ENCODE peak calls at places on chromosomes 1 and 21, in five cellular contexts. Y, N, R, X and D are unnamed samples.

GRCh38 chr1:50873458-50874187 is 86.4 kb downstream of the FAF1 start:
- DNase-seq in Y (peak; percentile 68), R (peak; percentile 71), X (peak; percentile 41), N (peak; percentile 61), D (peak; percentile 54)

GRCh38 chr1:184567016-184567415 is 180.2 kb downstream of the C1orf21 start:
- DNase-seq in X (no peak), N (no peak), R (no peak), Y (no peak), D (no peak)

GRCh38 chr1:167202049-167202448 is 18.6 kb upstream of the POU2F1 start:
- DNase-seq in R (no peak), X (no peak), Y (no peak), N (no peak), D (no peak)

GRCh38 chr1:79322511-79323027 is 316.0 kb upstream of the ADGRL4 start:
- DNase-seq in X (no peak), R (no peak), Y (no peak), N (peak; percentile 4), D (no peak)

GRCh38 chr1:185400057-185400456 is 83.0 kb upstream of the IVNS1ABP start:
- DNase-seq in R (no peak), X (no peak), N (peak; percentile 83), Y (no peak), D (no peak)

GRCh38 chr1:58986996-58987767 is 203.3 kb upstream of the JUN start:
- DNase-seq in N (no peak), X (no peak), Y (no peak), R (no peak), D (no peak)

GRCh38 chr1:3022511-3022973 is 1.3 kb downstream of the ACTRT2 start:
- DNase-seq in N (no peak), Y (no peak), X (no peak), R (no peak), D (no peak)

GRCh38 chr1:30331415-30332065 is 391.8 kb downstream of the MATN1 start:
- DNase-seq in X (no peak), Y (peak; percentile 38), N (no peak), R (no peak), D (no peak)

GRCh38 chr1:67683306-67683705 is 1.7 kb upstream of the GADD45A start:
- DNase-seq in X (no peak), R (no peak), Y (no peak), N (peak; percentile 85), D (no peak)

GRCh38 chr1:112614460-112615065 is 4.4 kb downstream of the ST7L start:
- DNase-seq in R (no peak), X (no peak), N (no peak), Y (no peak), D (no peak)

GRCh38 chr1:155598842-155599331 is 11.1 kb upstream of the MSTO1 start:
- DNase-seq in Y (no peak), N (peak; percentile 7), R (no peak), X (no peak), D (no peak)

GRCh38 chr21:44012474-44013379 is 618 bp downstream of the TRAPPC10 start:
- DNase-seq in Y (no peak), R (peak; percentile 94), N (no peak), X (peak; percentile 81), D (peak; percentile 70)

GRCh38 chr1:210373628-210373877 is 44.9 kb downstream of the HHAT start:
- DNase-seq in X (no peak), R (no peak), N (no peak), Y (no peak), D (no peak)

GRCh38 chr1:194730304-194730703 is 1543.9 kb upstream of the B3GALT2 start:
- DNase-seq in X (no peak), N (no peak), Y (no peak), R (no peak), D (no peak)

GRCh38 chr1:1666526-1666925 is 7.7 kb upstream of the CDK11B start:
- DNase-seq in X (no peak), R (no peak), N (no peak), Y (no peak), D (no peak)

GRCh38 chr1:117366982-117367768 is at the start of gene MAN1A2:
- DNase-seq in Y (peak; percentile 81), R (peak; percentile 79), X (peak; percentile 74), N (peak; percentile 62), D (peak; percentile 46)

GRCh38 chr21:14957836-14958235 is 107.0 kb downstream of the NRIP1 start:
- DNase-seq in X (no peak), Y (no peak), R (no peak), N (no peak), D (no peak)

GRCh38 chr1:147808025-147808424 is 47.6 kb upstream of the GJA5 start:
- DNase-seq in X (no peak), N (no peak), Y (no peak), R (no peak), D (no peak)